ENCODE peak calls at places on chromosomes 5 and 9, in six cellular contexts. One of them, this sample, is unnamed.

GRCh38 chr5:154223320-154223719 is 32.8 kb downstream of the GALNT10 start:
- DNase-seq in sigmoid colon: no peak
- DNase-seq in Peyer's patch: no peak
- DNase-seq in stomach: no peak
- DNase-seq in H54: no peak
- DNase-seq in lower leg skin: no peak
- DNase-seq in this sample: no peak

GRCh38 chr5:179624841-179625271 is 1.4 kb upstream of the HNRNPH1 start:
- DNase-seq in sigmoid colon: peak
- DNase-seq in Peyer's patch: peak
- DNase-seq in stomach: no peak
- DNase-seq in H54: no peak
- DNase-seq in lower leg skin: no peak
- DNase-seq in this sample: no peak

GRCh38 chr5:157735991-157736390 is 4.8 kb downstream of the THG1L start:
- DNase-seq in sigmoid colon: no peak
- DNase-seq in Peyer's patch: no peak
- DNase-seq in stomach: no peak
- DNase-seq in H54: no peak
- DNase-seq in lower leg skin: no peak
- DNase-seq in this sample: no peak

GRCh38 chr5:78899922-78900362 is 85.2 kb downstream of the ARSB start:
- DNase-seq in sigmoid colon: no peak
- DNase-seq in Peyer's patch: no peak
- DNase-seq in stomach: peak
- DNase-seq in H54: peak
- DNase-seq in lower leg skin: no peak
- DNase-seq in this sample: no peak

GRCh38 chr5:51544386-51544785 is 161.1 kb downstream of the ISL1 start:
- DNase-seq in sigmoid colon: no peak
- DNase-seq in Peyer's patch: no peak
- DNase-seq in stomach: no peak
- DNase-seq in H54: no peak
- DNase-seq in lower leg skin: no peak
- DNase-seq in this sample: no peak

GRCh38 chr5:125037020-125037419 is 290.6 kb upstream of the ZNF608 start:
- DNase-seq in sigmoid colon: no peak
- DNase-seq in Peyer's patch: no peak
- DNase-seq in stomach: no peak
- DNase-seq in H54: no peak
- DNase-seq in lower leg skin: no peak
- DNase-seq in this sample: no peak

GRCh38 chr5:78550891-78551290 is 97.7 kb downstream of the LHFPL2 start:
- DNase-seq in sigmoid colon: no peak
- DNase-seq in Peyer's patch: no peak
- DNase-seq in stomach: no peak
- DNase-seq in H54: no peak
- DNase-seq in lower leg skin: no peak
- DNase-seq in this sample: no peak

GRCh38 chr5:6905883-6906282 is 192.7 kb downstream of the TENT4A start:
- DNase-seq in sigmoid colon: no peak
- DNase-seq in Peyer's patch: no peak
- DNase-seq in stomach: no peak
- DNase-seq in H54: no peak
- DNase-seq in lower leg skin: no peak
- DNase-seq in this sample: peak

GRCh38 chr9:13049223-13049622 is 230.3 kb downstream of the MPDZ start:
- DNase-seq in sigmoid colon: no peak
- DNase-seq in Peyer's patch: no peak
- DNase-seq in stomach: no peak
- DNase-seq in H54: no peak
- DNase-seq in lower leg skin: no peak
- DNase-seq in this sample: no peak

GRCh38 chr5:37212096-37212495 is 37.1 kb downstream of the CPLANE1 start:
- DNase-seq in sigmoid colon: no peak
- DNase-seq in Peyer's patch: no peak
- DNase-seq in stomach: no peak
- DNase-seq in H54: no peak
- DNase-seq in lower leg skin: no peak
- DNase-seq in this sample: no peak

GRCh38 chr9:114314881-114315722 is 7.8 kb upstream of the ORM1 start:
- DNase-seq in sigmoid colon: no peak
- DNase-seq in Peyer's patch: no peak
- DNase-seq in stomach: peak
- DNase-seq in H54: no peak
- DNase-seq in lower leg skin: peak
- DNase-seq in this sample: no peak

GRCh38 chr9:98075332-98075805 is 18.8 kb downstream of the NANS start:
- DNase-seq in sigmoid colon: no peak
- DNase-seq in Peyer's patch: no peak
- DNase-seq in stomach: peak
- DNase-seq in H54: peak
- DNase-seq in lower leg skin: no peak
- DNase-seq in this sample: no peak

GRCh38 chr5:164708831-164709230 is 1203.4 kb downstream of the MAT2B start:
- DNase-seq in sigmoid colon: no peak
- DNase-seq in Peyer's patch: no peak
- DNase-seq in stomach: no peak
- DNase-seq in H54: no peak
- DNase-seq in lower leg skin: no peak
- DNase-seq in this sample: no peak
- TF ChIP-seq POLR2A in sigmoid colon: no peak
- TF ChIP-seq POLR2A in Peyer's patch: no peak
- TF ChIP-seq POLR2A in stomach: no peak
- TF ChIP-seq POLR2A in H54: no peak
- TF ChIP-seq POLR2A in lower leg skin: no peak
- TF ChIP-seq POLR2A in this sample: no peak

GRCh38 chr9:124776952-124777645 is at the start of gene OLFML2A:
- DNase-seq in sigmoid colon: peak
- DNase-seq in Peyer's patch: peak
- DNase-seq in stomach: no peak
- DNase-seq in H54: no peak
- DNase-seq in lower leg skin: peak
- DNase-seq in this sample: peak
- TF ChIP-seq POLR2A in sigmoid colon: no peak
- TF ChIP-seq POLR2A in Peyer's patch: no peak
- TF ChIP-seq POLR2A in stomach: no peak
- TF ChIP-seq POLR2A in H54: peak
- TF ChIP-seq POLR2A in lower leg skin: no peak
- TF ChIP-seq POLR2A in this sample: peak

DNA sequence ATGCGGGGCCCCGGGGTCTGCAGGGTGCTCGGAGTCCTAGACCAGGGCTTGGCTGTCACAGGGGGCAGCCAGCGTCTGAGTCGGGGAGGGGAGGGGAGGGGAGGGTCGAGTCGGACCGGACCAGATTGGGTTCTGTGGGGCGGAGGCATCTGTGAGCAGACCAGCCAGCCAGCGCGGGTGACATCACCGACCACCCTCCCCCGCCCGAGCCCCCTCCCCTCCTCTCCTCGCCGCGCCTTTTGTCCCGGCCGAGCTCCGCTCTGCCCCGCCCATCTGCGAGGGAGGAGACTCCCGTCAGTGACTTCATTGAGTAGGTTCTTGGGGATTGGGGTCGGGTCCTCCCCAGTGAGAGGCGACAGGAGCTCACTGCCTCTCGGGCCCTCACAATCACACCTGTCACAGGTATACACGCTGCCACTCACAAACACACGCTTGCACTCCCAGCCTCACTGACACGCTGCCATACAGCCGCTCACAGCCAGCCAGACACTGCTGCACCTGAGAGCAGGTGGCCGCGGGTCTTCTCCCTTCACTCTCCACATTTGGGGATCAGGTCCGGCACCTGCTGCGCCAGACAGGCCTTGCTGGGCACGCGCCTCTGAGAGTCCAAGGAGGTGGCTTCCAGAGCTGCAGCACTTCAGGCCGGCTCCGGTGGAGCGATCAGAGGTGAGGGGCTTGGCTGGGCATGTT is 546 bp downstream of the DNAJB5 start:
- DNase-seq in sigmoid colon: peak
- DNase-seq in Peyer's patch: peak
- DNase-seq in stomach: peak
- DNase-seq in H54: peak
- DNase-seq in lower leg skin: peak
- DNase-seq in this sample: peak
- TF ChIP-seq POLR2A in sigmoid colon: peak
- TF ChIP-seq POLR2A in Peyer's patch: no peak
- TF ChIP-seq POLR2A in stomach: no peak
- TF ChIP-seq POLR2A in H54: no peak
- TF ChIP-seq POLR2A in lower leg skin: no peak
- TF ChIP-seq POLR2A in this sample: no peak

GRCh38 chr5:33241826-33242225 is 198.9 kb upstream of the TARS1 start:
- DNase-seq in sigmoid colon: no peak
- DNase-seq in Peyer's patch: no peak
- DNase-seq in stomach: no peak
- DNase-seq in H54: no peak
- DNase-seq in lower leg skin: no peak
- DNase-seq in this sample: no peak
- TF ChIP-seq POLR2A in sigmoid colon: no peak
- TF ChIP-seq POLR2A in Peyer's patch: no peak
- TF ChIP-seq POLR2A in stomach: no peak
- TF ChIP-seq POLR2A in H54: no peak
- TF ChIP-seq POLR2A in lower leg skin: no peak
- TF ChIP-seq POLR2A in this sample: no peak

This sample was measured in gastrocnemius medialis.